ENCODE peak calls at places on chromosomes 5 and 9, in six cellular contexts. R is fibroblast of mammary gland, A is A549, Q is MM.1S, S is right atrium auricular region, L is fibroblast of the aortic adventitia. K is an unnamed sample.

GRCh38 chr5:176820937-176821336 is 10.6 kb downstream of the UNC5A start:
- DNase-seq in R (no peak), Q (peak), S (no peak), A (no peak), L (no peak), K (no peak)

GRCh38 chr5:143826909-143827514 is 15.1 kb downstream of the HMHB1 start:
- DNase-seq in Q (peak), A (peak), L (no peak), R (no peak), S (no peak), K (peak)

GRCh38 chr9:127947841-127948710 is 10.4 kb upstream of the DPM2 start:
- DNase-seq in R (no peak), L (no peak), Q (no peak), A (no peak), S (no peak), K (no peak)

GRCh38 chr9:16136961-16137360 is 584.1 kb downstream of the CCDC171 start:
- DNase-seq in R (peak), A (no peak), L (peak), Q (no peak), S (no peak), K (peak)

GRCh38 chr9:75084081-75084672 is 3.8 kb downstream of the NMRK1 start:
- DNase-seq in R (no peak), Q (no peak), S (no peak), L (no peak), A (no peak), K (no peak)

GRCh38 chr9:88523056-88523455 is 11.9 kb upstream of the NXNL2 start:
- DNase-seq in A (no peak), Q (no peak), L (no peak), S (no peak), R (peak), K (peak)

GRCh38 chr5:127077346-127077745 is 4.0 kb upstream of the C5orf63 start:
- DNase-seq in Q (no peak), S (no peak), A (no peak), L (no peak), R (no peak), K (no peak)

GRCh38 chr9:113269355-113269754 is 6.0 kb downstream of the CDC26 start:
- DNase-seq in S (no peak), L (no peak), A (no peak), Q (no peak), R (no peak), K (no peak)

GRCh38 chr5:113201715-113202114 is 225.1 kb downstream of the DCP2 start:
- DNase-seq in A (no peak), L (no peak), Q (no peak), R (no peak), S (no peak), K (no peak)

GRCh38 chr9:71509054-71509453 is 259.3 kb downstream of the CEMIP2 start:
- DNase-seq in Q (peak), S (no peak), A (no peak), R (peak), L (no peak), K (no peak)

GRCh38 chr5:171442287-171443042 is 23.0 kb downstream of the FGF18 start:
- DNase-seq in S (no peak), A (no peak), R (peak), L (peak), Q (no peak), K (no peak)

GRCh38 chr9:133134419-133135190 is 13.6 kb upstream of the RALGDS start:
- DNase-seq in Q (no peak), S (no peak), A (no peak), R (no peak), L (no peak), K (no peak)

GRCh38 chr9:83965350-83966208 is 14.4 kb downstream of the HNRNPK start:
- DNase-seq in L (peak), Q (no peak), R (peak), S (no peak), A (no peak), K (no peak)

GRCh38 chr9:118940477-118940876 is 428.8 kb downstream of the BRINP1 start:
- DNase-seq in L (no peak), A (no peak), S (no peak), R (no peak), Q (no peak), K (no peak)

GRCh38 chr5:77129386-77129785 is 42.3 kb upstream of the ZBED3 start:
- DNase-seq in S (no peak), A (peak), R (peak), L (no peak), Q (no peak), K (peak)

DNA sequence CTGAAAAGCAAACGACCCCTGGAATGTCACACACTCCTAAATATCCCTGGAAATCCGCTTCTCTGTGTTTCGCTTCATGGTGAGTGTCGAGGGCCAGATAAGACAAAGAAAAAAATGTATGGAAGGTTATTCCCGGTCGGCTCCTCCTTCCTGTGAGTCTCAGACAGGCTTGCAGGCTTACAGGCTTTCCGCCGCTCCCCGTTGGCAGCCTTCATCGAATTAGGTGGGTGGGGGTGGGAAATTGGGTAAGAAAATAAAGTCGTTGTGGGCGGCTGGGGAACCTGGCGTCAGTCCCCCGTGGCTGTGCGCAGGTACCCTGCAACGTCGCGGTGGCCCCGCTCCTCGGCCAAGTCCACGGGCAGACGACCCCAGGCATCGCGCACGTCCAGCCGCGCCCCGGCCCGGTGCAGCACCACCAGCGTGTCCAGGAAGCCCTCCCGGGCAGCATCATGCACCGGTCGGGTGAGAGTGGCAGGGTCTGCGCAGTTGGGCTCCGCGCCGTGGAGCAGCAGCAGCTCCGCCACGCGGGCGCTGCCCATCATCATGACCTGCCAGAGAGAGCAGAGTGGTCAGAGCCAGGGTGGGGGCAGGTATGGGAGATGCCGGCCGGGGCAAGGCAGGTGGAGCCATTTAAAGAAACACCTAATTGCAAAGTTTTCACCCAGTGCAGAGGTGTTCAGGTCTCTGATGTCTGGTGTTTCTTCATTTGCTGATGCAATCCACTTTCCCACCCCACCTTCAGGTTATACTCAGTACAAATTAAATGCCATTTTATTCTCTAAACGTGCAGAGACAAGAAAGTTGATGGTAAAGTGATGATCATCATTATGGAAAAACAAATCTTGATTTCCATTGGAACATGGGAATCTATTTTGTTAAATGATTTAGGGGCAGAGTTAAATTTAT is 3.2 kb downstream of the CDKN2B start:
- DNase-seq in L (peak), S (no peak), A (no peak), Q (no peak), R (no peak), K (peak)
- H3K4me3 ChIP-seq in L (peak), S (no peak), A (no peak), Q (no peak), R (peak), K (peak)

DNA sequence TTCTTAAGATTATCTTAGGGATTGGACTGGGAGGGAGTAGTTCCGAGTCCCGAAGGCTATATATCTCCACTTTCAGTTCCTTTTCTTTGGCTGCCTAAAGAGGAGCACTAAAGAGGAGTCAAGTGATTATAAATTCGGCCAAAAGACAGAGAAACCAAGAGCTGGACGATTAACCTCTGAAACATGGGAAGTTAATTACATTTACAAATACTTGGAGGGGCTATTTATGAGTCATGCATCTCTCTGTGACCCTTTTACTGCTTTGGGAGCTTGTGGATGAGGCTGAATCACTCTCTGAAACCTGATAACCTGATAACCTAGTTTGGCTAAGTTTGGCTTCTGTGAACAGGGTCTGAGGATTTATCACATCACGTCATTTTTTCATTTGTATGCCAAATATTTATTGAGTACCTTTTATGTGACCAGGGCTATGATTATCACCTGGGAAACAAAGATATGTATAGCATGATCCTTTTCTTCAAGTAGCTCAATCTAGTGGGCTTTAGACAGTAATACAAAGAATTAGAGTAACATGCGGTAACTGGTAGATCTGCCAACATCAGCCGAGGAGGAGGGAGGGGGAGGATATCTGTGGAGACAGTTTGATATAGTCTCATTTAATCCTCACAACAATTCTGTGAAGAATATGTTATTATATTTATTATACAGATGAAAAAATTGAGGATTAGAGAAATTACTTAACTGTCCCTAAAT is 180.9 kb downstream of the CD180 start:
- DNase-seq in R (peak), L (peak), Q (no peak), S (no peak), A (no peak), K (no peak)
- H3K4me3 ChIP-seq in R (peak), L (peak), Q (no peak), S (peak), A (no peak), K (peak)

DNA sequence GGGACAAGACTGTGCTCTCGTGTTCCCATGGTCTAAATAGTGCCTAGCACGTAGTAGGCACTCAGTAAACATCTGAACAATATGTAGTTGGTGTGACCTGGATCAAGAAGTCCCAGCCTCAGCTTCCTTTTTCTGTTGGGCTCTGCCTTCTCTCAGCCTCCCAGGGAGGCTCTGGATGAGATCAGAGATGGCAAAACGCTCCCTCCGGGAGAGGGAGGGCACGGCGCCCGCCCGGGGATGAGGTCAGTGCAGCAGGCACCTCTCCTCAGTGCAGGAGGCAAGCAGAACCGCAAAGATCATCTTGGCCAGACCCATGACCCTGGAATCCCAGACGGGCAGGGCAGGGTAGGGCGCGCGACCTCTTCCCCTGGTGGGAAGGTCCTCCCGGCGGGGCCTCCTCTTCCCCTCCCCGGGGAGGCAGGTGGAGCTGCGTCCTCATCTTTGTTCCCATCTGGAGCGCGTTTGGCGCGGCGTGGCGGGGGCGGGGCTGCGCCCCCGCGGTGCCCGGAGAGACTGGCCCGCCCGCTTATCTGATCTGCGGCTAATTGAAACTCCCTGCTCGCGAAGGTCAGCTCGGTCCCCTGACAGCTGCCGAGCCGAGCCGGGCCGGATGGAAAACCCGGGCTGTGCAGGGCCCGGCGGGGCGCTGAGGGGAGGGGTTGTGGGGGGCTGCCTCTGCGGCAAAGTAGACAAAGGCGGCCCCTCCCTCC is 60.9 kb downstream of the CXXC5 start:
- DNase-seq in R (peak), Q (no peak), S (no peak), L (peak), A (no peak), K (peak)
- H3K4me3 ChIP-seq in R (no peak), Q (no peak), S (peak), L (no peak), A (no peak), K (peak)

DNA sequence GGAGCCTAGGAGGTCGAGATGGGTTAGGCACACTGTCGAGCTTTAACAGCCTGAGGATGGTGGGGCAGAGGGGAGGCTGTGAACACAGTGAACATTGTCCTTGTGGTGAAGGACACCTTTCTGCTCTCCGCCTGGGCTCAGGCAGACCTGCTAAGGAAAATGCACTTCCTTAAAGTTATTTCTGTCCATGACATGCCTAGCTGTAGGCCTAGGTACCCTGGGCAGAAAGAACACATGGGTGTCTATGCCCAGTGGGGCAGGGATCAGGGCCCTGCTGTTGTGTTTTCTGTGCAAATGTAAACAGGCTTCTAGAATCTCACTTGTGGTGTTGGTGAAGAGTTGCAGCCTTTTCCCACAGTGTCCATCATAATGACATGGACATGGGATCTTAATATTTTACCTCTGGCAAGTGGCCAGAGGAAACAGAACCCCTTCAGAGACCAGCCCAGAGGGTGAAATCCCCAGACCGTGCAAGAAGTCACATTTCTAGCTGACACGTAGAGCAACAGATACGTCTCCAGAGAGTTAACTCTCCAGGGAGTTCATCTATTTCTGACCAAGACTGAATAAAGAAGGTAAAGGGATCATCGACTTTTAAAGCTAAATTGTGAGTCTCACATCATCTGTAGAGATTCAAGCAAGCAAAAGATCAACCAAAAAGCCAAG is 79.2 kb downstream of the C9orf152 start:
- DNase-seq in R (no peak), L (no peak), A (no peak), S (no peak), Q (no peak), K (no peak)
- H3K4me3 ChIP-seq in R (no peak), L (peak), A (no peak), S (peak), Q (no peak), K (peak)

DNA sequence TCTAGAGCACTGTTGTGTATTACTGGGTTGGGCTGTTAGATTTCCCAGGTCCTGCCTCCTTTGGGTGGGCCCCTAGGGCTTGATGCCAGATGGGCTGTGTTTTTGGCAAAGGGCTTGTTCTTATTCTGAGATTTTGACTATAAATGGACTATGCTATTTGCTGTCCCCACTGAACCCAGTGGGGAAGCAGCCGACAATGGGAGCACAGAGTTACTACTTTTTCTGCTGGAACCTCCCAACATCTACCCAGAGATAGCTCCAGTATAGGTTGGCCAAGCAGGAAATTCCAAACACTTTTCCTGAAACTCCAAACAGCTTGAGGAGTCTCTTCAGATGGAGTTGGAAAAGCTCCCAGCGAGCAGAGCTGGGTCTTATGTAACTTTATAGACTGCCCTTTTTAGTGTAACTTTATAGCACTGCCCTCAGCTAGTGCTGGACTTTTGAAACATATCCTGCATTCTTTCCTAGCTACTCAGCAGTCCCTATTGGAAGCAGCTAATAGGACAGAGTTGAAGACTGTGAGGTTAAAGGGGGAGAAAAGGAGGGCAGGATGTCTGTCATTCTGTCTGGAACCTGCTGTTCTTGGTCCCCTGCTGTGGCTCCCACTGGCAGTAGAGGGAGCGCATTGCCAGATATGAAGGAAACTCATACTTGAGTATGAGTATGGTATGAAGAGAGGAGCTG is 21.0 kb downstream of the RUSC2 start:
- DNase-seq in R (peak), Q (no peak), A (peak), S (peak), L (peak), K (peak)
- H3K4me3 ChIP-seq in R (no peak), Q (no peak), A (peak), S (no peak), L (no peak), K (peak)

GRCh38 chr5:132825824-132826391 is 4.5 kb downstream of the SHROOM1 start:
- DNase-seq in S (no peak), Q (no peak), R (no peak), A (no peak), L (no peak), K (no peak)

GRCh38 chr5:132826424-132827082 is 3.9 kb downstream of the SHROOM1 start:
- DNase-seq in R (no peak), L (no peak), S (no peak), A (no peak), Q (no peak), K (no peak)

GRCh38 chr5:132823481-132824050 is 6.9 kb downstream of the SHROOM1 start:
- DNase-seq in L (no peak), Q (no peak), R (no peak), S (no peak), A (no peak), K (no peak)

GRCh38 chr5:132824426-132824825 is 6.0 kb downstream of the SHROOM1 start:
- DNase-seq in Q (no peak), A (no peak), L (no peak), S (no peak), R (no peak), K (no peak)

GRCh38 chr5:132825165-132825823 is 5.2 kb downstream of the SHROOM1 start:
- DNase-seq in S (peak), Q (no peak), A (no peak), L (no peak), R (no peak), K (no peak)
- H3K4me3 ChIP-seq in S (peak), Q (no peak), A (no peak), L (no peak), R (no peak), K (no peak)

K was measured in adipocyte.